ENCODE peak calls at places on chromosomes 7 and 10, in seven cellular contexts. Q is spleen; L is PC-9; T is aorta; W is CD8-positive, alpha-beta memory T cell; M is suprapubic skin; D is GM23338. E is an unnamed sample. For H3K4me1, the result is how much of the 10 kb centered on the place peaks cover.

GRCh38 chr10:33032354-33033254 is 74.6 kb upstream of the ITGB1 start:
- DNase-seq in W (no peak), M (no peak), T (no peak), D (no peak), L (peak), Q (no peak), E (no peak)

GRCh38 chr7:70920886-70921285 is 211.1 kb upstream of the GALNT17 start:
- DNase-seq in Q (no peak), D (peak), T (no peak), L (no peak), W (no peak), M (no peak), E (no peak)

GRCh38 chr10:77493851-77494788 is 143.5 kb downstream of the KCNMA1 start:
- DNase-seq in W (no peak), L (no peak), D (peak), T (no peak), M (no peak), Q (no peak), E (no peak)

GRCh38 chr7:149558149-149558861 is 60.7 kb upstream of the ZNF746 start:
- DNase-seq in W (no peak), Q (no peak), M (no peak), T (no peak), D (no peak), L (no peak), E (no peak)

GRCh38 chr7:82098410-82098809 is 328.6 kb upstream of the HGF start:
- DNase-seq in D (no peak), W (no peak), M (no peak), L (no peak), Q (no peak), T (no peak), E (no peak)

GRCh38 chr7:137940656-137941518 is 61.0 kb downstream of the CREB3L2 start:
- DNase-seq in T (no peak), Q (no peak), L (peak), D (no peak), W (no peak), M (no peak), E (no peak)

GRCh38 chr10:49664006-49664841 is 15.2 kb upstream of the C10orf53 start:
- DNase-seq in Q (no peak), L (peak), D (no peak), W (no peak), M (no peak), T (no peak), E (peak)

GRCh38 chr10:43795639-43796038 is 147.0 kb upstream of the ZNF32 start:
- DNase-seq in T (no peak), D (no peak), W (no peak), L (no peak), M (no peak), Q (no peak), E (no peak)

GRCh38 chr10:58990693-58991092 is 185.8 kb upstream of the PHYHIPL start:
- DNase-seq in L (no peak), W (no peak), D (no peak), T (no peak), M (no peak), Q (no peak), E (no peak)

GRCh38 chr10:30422981-30423654 is 10.9 kb upstream of the MAP3K8 start:
- DNase-seq in Q (peak), L (peak), D (peak), M (peak), T (peak), W (no peak), E (peak)

GRCh38 chr10:100508691-100509150 is 10.9 kb downstream of the SEC31B start:
- DNase-seq in T (no peak), W (no peak), L (no peak), D (peak), Q (no peak), M (no peak), E (no peak)

GRCh38 chr10:21208666-21209316 is 311.7 kb upstream of the NEBL start:
- DNase-seq in T (no peak), D (peak), L (no peak), W (no peak), Q (no peak), M (no peak), E (no peak)

GRCh38 chr7:47901542-47901941 is 46.7 kb downstream of the PKD1L1 start:
- DNase-seq in M (no peak), T (no peak), D (no peak), Q (no peak), W (no peak), L (peak), E (no peak)

GRCh38 chr10:1358860-1359598 is 302.8 kb downstream of the WDR37 start:
- DNase-seq in Q (no peak), W (no peak), M (no peak), L (no peak), T (no peak), D (no peak), E (no peak)

GRCh38 chr7:101553018-101553770 is 75.9 kb downstream of the MYL10 start:
- DNase-seq in M (peak), L (no peak), Q (peak), D (no peak), W (no peak), T (peak), E (peak)

GRCh38 chr7:80259-81236 is 111.8 kb upstream of the FAM20C start:
- DNase-seq in L (no peak), M (no peak), T (peak), Q (peak), W (no peak), D (no peak), E (peak)

GRCh38 chr10:115525141-115525540 is 432.0 kb downstream of the ATRNL1 start:
- DNase-seq in L (no peak), Q (no peak), W (no peak), T (no peak), D (no peak), M (no peak), E (no peak)

GRCh38 chr7:110168010-110168409 is 922.9 kb upstream of the LRRN3 start:
- DNase-seq in W (no peak), L (no peak), D (no peak), T (no peak), Q (no peak), M (no peak), E (no peak)

GRCh38 chr10:26437637-26438461 is at the start of gene APBB1IP:
- DNase-seq in L (no peak), D (peak), Q (peak), T (peak), W (peak), M (peak), E (no peak)

GRCh38 chr7:48084727-48085432 is 4.2 kb upstream of the UPP1 start:
- DNase-seq in W (peak), Q (peak), L (peak), M (peak), D (no peak), T (peak), E (no peak)

GRCh38 chr10:44860811-44861751 is 50.1 kb upstream of the TMEM72 start:
- DNase-seq in Q (no peak), T (peak), L (peak), D (no peak), M (no peak), W (no peak), E (peak)

GRCh38 chr10:59876695-59877094 is 29.7 kb downstream of the CCDC6 start:
- DNase-seq in D (no peak), M (no peak), W (no peak), L (no peak), T (no peak), Q (no peak), E (no peak)

GRCh38 chr7:155521007-155521742 is 25.2 kb downstream of the CNPY1 start:
- DNase-seq in D (no peak), L (no peak), T (no peak), Q (no peak), M (no peak), W (no peak), E (no peak)

GRCh38 chr7:100539436-100540006 is 518 bp downstream of the AGFG2 start:
- DNase-seq in Q (no peak), M (no peak), W (no peak), T (no peak), L (no peak), D (peak), E (no peak)

GRCh38 chr7:27199820-27200760 is at the start of gene HOXA13:
- DNase-seq in W (peak), T (no peak), Q (peak), M (peak), L (peak), D (peak), E (peak)

GRCh38 chr7:120877706-120878105 is 19.8 kb upstream of the TSPAN12 start:
- DNase-seq in T (no peak), W (no peak), D (no peak), Q (no peak), M (no peak), L (no peak), E (no peak)

GRCh38 chr7:27948856-27949255 is 208.9 kb downstream of the TAX1BP1 start:
- DNase-seq in T (no peak), D (no peak), Q (no peak), M (no peak), L (no peak), W (no peak), E (no peak)

GRCh38 chr7:96598421-96598820 is 111.2 kb downstream of the SEM1 start:
- DNase-seq in W (no peak), D (no peak), M (no peak), T (no peak), L (no peak), Q (no peak), E (no peak)

GRCh38 chr7:44045226-44046014 is 918 bp downstream of the DBNL start:
- DNase-seq in W (no peak), D (no peak), L (peak), Q (no peak), M (no peak), T (no peak), E (no peak)

GRCh38 chr7:79298145-79298760 is 155.2 kb downstream of the MAGI2 start:
- DNase-seq in T (no peak), W (no peak), Q (no peak), L (peak), M (no peak), D (peak), E (no peak)

GRCh38 chr10:124560377-124560776 is 98.8 kb downstream of the LHPP start:
- DNase-seq in D (no peak), Q (peak), T (peak), W (no peak), L (no peak), M (peak), E (no peak)
- H3K4me1 ChIP-seq in D (under half), Q (under half), T (under half), W (under half), L (under half), M (under half), E (half or more)

GRCh38 chr7:55111007-55111406 is 92.2 kb downstream of the EGFR start:
- DNase-seq in D (no peak), W (no peak), M (no peak), Q (no peak), L (peak), T (no peak), E (no peak)
- H3K4me1 ChIP-seq in D (under half), W (under half), M (half or more), Q (under half), L (under half), T (under half), E (under half)

DNA sequence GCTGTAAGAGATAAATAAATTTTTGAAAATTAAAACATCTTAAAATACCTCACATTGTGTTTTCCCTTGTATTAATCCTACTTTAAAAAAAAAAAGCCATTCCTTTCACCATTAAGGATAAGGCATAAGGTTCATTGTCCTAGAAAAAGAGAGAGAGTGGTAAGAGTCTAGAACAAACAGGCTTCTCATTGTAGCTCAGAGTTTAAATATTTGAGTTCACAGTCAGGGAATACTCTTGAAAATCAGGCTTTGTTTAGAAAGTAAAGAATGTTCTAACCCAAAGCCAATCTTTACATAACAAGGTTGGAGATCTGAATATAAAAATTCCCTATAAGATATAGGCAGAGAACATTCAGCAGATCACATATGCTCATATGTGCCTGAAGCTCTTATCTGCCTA is 40.2 kb upstream of the TES start:
- DNase-seq in T (no peak), M (no peak), Q (no peak), W (no peak), L (no peak), D (no peak), E (no peak)
- H3K4me1 ChIP-seq in T (under half), M (under half), Q (under half), W (under half), L (under half), D (under half), E (under half)

GRCh38 chr7:7924303-7924702 is 44.3 kb upstream of the GLCCI1 start:
- DNase-seq in Q (no peak), W (no peak), M (no peak), L (no peak), D (no peak), T (no peak), E (no peak)

GRCh38 chr7:7921830-7922229 is 46.8 kb upstream of the GLCCI1 start:
- DNase-seq in W (no peak), L (no peak), Q (no peak), T (no peak), D (no peak), M (no peak), E (no peak)

GRCh38 chr7:7920481-7920880 is 48.1 kb upstream of the GLCCI1 start:
- DNase-seq in D (peak), W (no peak), M (no peak), L (no peak), Q (no peak), T (no peak), E (no peak)

GRCh38 chr7:7923818-7924217 is 44.8 kb upstream of the GLCCI1 start:
- DNase-seq in M (no peak), D (no peak), Q (no peak), L (no peak), W (no peak), T (no peak), E (no peak)

GRCh38 chr7:7922684-7923385 is 45.8 kb upstream of the GLCCI1 start:
- DNase-seq in Q (no peak), L (no peak), W (no peak), D (no peak), T (no peak), M (no peak), E (no peak)
- H3K4me1 ChIP-seq in Q (half or more), L (under half), W (under half), D (half or more), T (under half), M (under half), E (under half)